ENCODE peak calls at places on chromosomes 12 and 14, in five cellular contexts. One of them, this sample, is unnamed.

GRCh38 chr14:95348395-95349080 is 28.8 kb upstream of the CLMN start:
- DNase-seq in body of pancreas: no peak
- DNase-seq in NAMALWA: no peak
- DNase-seq in left colon: no peak
- DNase-seq in HTR-8/SVneo: peak; percentile 17
- DNase-seq in this sample: no peak

GRCh38 chr14:48398675-48399282 is 723.4 kb upstream of the MDGA2 start:
- DNase-seq in body of pancreas: no peak
- DNase-seq in NAMALWA: peak; percentile 40
- DNase-seq in left colon: no peak
- DNase-seq in HTR-8/SVneo: peak; percentile 14
- DNase-seq in this sample: peak; percentile 57

GRCh38 chr12:111033281-111034147 is 113.1 kb upstream of the MYL2 start:
- DNase-seq in body of pancreas: no peak
- DNase-seq in NAMALWA: no peak
- DNase-seq in left colon: no peak
- DNase-seq in HTR-8/SVneo: no peak
- DNase-seq in this sample: peak; percentile 22

GRCh38 chr12:14952295-14952995 is 9.0 kb downstream of the ARHGDIB start:
- DNase-seq in body of pancreas: no peak
- DNase-seq in NAMALWA: peak; percentile 71
- DNase-seq in left colon: no peak
- DNase-seq in HTR-8/SVneo: peak; percentile 4
- DNase-seq in this sample: peak; percentile 69

GRCh38 chr14:71382315-71382714 is 475.1 kb downstream of the PCNX1 start:
- DNase-seq in body of pancreas: no peak
- DNase-seq in NAMALWA: no peak
- DNase-seq in left colon: no peak
- DNase-seq in HTR-8/SVneo: no peak
- DNase-seq in this sample: no peak

GRCh38 chr14:91870001-91870400 is 2.7 kb upstream of the TC2N start:
- DNase-seq in body of pancreas: no peak
- DNase-seq in NAMALWA: no peak
- DNase-seq in left colon: peak; percentile 41
- DNase-seq in HTR-8/SVneo: peak; percentile 14
- DNase-seq in this sample: no peak

GRCh38 chr12:9509464-9510166 is 98.1 kb downstream of the KLRB1 start:
- DNase-seq in body of pancreas: no peak
- DNase-seq in NAMALWA: no peak
- DNase-seq in left colon: no peak
- DNase-seq in HTR-8/SVneo: no peak
- DNase-seq in this sample: no peak

GRCh38 chr12:92362109-92362508 is 216.5 kb upstream of the BTG1 start:
- DNase-seq in body of pancreas: no peak
- DNase-seq in NAMALWA: no peak
- DNase-seq in left colon: no peak
- DNase-seq in HTR-8/SVneo: no peak
- DNase-seq in this sample: no peak

GRCh38 chr12:49932023-49932422 is 18.5 kb upstream of the AQP2 start:
- DNase-seq in body of pancreas: no peak
- DNase-seq in NAMALWA: no peak
- DNase-seq in left colon: no peak
- DNase-seq in HTR-8/SVneo: no peak
- DNase-seq in this sample: no peak

GRCh38 chr14:78710963-78711362 is 540.8 kb downstream of the NRXN3 start:
- DNase-seq in body of pancreas: no peak
- DNase-seq in NAMALWA: no peak
- DNase-seq in left colon: no peak
- DNase-seq in HTR-8/SVneo: no peak
- DNase-seq in this sample: no peak

GRCh38 chr14:30085943-30086342 is 158.3 kb upstream of the PRKD1 start:
- DNase-seq in body of pancreas: no peak
- DNase-seq in NAMALWA: no peak
- DNase-seq in left colon: no peak
- DNase-seq in HTR-8/SVneo: no peak
- DNase-seq in this sample: no peak

GRCh38 chr12:87266305-87266704 is 762.9 kb downstream of the C12orf50 start:
- DNase-seq in body of pancreas: no peak
- DNase-seq in NAMALWA: peak; percentile 30
- DNase-seq in left colon: no peak
- DNase-seq in HTR-8/SVneo: no peak
- DNase-seq in this sample: peak; percentile 21

GRCh38 chr12:113647048-113647447 is 175.4 kb upstream of the LHX5 start:
- DNase-seq in body of pancreas: no peak
- DNase-seq in NAMALWA: peak; percentile 15
- DNase-seq in left colon: no peak
- DNase-seq in HTR-8/SVneo: no peak
- DNase-seq in this sample: peak; percentile 43

GRCh38 chr12:28351414-28351813 is 161.2 kb downstream of the CCDC91 start:
- DNase-seq in body of pancreas: no peak
- DNase-seq in NAMALWA: no peak
- DNase-seq in left colon: no peak
- DNase-seq in HTR-8/SVneo: no peak
- DNase-seq in this sample: no peak

GRCh38 chr12:132218915-132219314 is 74.7 kb downstream of the NOC4L start:
- DNase-seq in body of pancreas: no peak
- DNase-seq in NAMALWA: peak; percentile 60
- DNase-seq in left colon: peak; percentile 23
- DNase-seq in HTR-8/SVneo: peak; percentile 41
- DNase-seq in this sample: peak; percentile 72

This sample was measured in NB4.